ENCODE peak calls at places on chromosomes 1 and 21, in eight cellular contexts. O is A549; F is lower leg skin; S is stimulated activated CD4-positive, alpha-beta T cell treated with anti-CD3 and anti-CD28 coated beads, Interleukin-4, amount 100 ng/mL, for 48 hours; Z is A172; I is T-helper 2 cell treated with Interferon-gamma antibody and Interleukin-4, amounts not matched to agents 5 μg/mL and 100 μg/mL, for 36 hours; R is posterior cingulate gyrus; U is stimulated activated CD8-positive, alpha-beta memory T cell treated with anti-CD3 and anti-CD28 coated beads, Interleukin-15, amount 100 ng/mL, for 24 hours. E is an unnamed sample.

GRCh38 chr1:221190249-221190648 is 311.0 kb downstream of the HLX start:
- DNase-seq in O (no peak), F (no peak), S (no peak), Z (no peak), I (no peak), R (no peak), U (no peak), E (no peak)

GRCh38 chr1:54287176-54287650 is 87.2 kb downstream of the MRPL37 start:
- DNase-seq in O (no peak), F (peak; percentile 74), S (peak; percentile 55), Z (peak; percentile 82), I (peak; percentile 84), R (peak; percentile 58), U (peak; percentile 15), E (peak; percentile 70)

GRCh38 chr1:41917835-41918449 is 780 bp downstream of the HIVEP3 start:
- DNase-seq in O (no peak), F (no peak), S (no peak), Z (no peak), I (peak; percentile 39), R (peak; percentile 49), U (no peak), E (no peak)

GRCh38 chr1:15178571-15179484 is 25.3 kb downstream of the TMEM51 start:
- DNase-seq in O (no peak), F (no peak), S (no peak), Z (peak; percentile 89), I (no peak), R (no peak), U (no peak), E (peak; percentile 87)

GRCh38 chr21:33078907-33079582 is 9.1 kb downstream of the OLIG1 start:
- DNase-seq in O (peak; percentile 36), F (no peak), S (no peak), Z (peak; percentile 93), I (peak; percentile 29), R (peak; percentile 83), U (no peak), E (no peak)

GRCh38 chr1:32900371-32900955 is 726 bp downstream of the TMEM54 start:
- DNase-seq in O (no peak), F (no peak), S (no peak), Z (no peak), I (no peak), R (no peak), U (no peak), E (no peak)

GRCh38 chr1:27588256-27589232 is 15.4 kb downstream of the AHDC1 start:
- DNase-seq in O (no peak), F (no peak), S (no peak), Z (no peak), I (no peak), R (no peak), U (no peak), E (no peak)

GRCh38 chr1:202625416-202626360 is 84.6 kb downstream of the SYT2 start:
- DNase-seq in O (peak; percentile 86), F (peak; percentile 49), S (peak; percentile 44), Z (peak; percentile 64), I (peak; percentile 41), R (peak; percentile 62), U (peak; percentile 13), E (peak; percentile 51)

GRCh38 chr1:206067486-206068302 is 14.7 kb downstream of the RHEX start:
- DNase-seq in O (no peak), F (no peak), S (no peak), Z (no peak), I (no peak), R (no peak), U (no peak), E (no peak)

GRCh38 chr1:91712981-91713841 is 172.7 kb downstream of the TGFBR3 start:
- DNase-seq in O (no peak), F (peak; percentile 77), S (no peak), Z (no peak), I (peak; percentile 83), R (no peak), U (no peak), E (peak; percentile 82)

GRCh38 chr1:47765742-47766485 is 231.3 kb downstream of the TRABD2B start:
- DNase-seq in O (no peak), F (no peak), S (no peak), Z (no peak), I (no peak), R (no peak), U (no peak), E (no peak)

GRCh38 chr1:13965770-13966398 is 265.9 kb downstream of the PRDM2 start:
- DNase-seq in O (peak; percentile 26), F (peak; percentile 48), S (no peak), Z (peak; percentile 40), I (no peak), R (peak; percentile 63), U (no peak), E (peak; percentile 70)

E was measured in fibroblast of gingiva.